ENCODE peak calls at places on chromosomes 2 and 18, in ten cellular contexts. H is midbrain; M is NCI-H1417 treated with DMSO at 0.1 percent for 48 hours; A is Right ventricle myocardium superior; R is WTC11; D is tibial artery; I is germinal center; T is T-cell; J is activated CD4-positive, alpha-beta T cell treated with anti-CD3 and anti-CD28 coated beads, Interleukin-2, amount 10 ng/mL, durations not matched to agents 7 days and 5 days; Y is caudate nucleus. L is an unnamed sample.

GRCh38 chr18:63974991-63975390 is 5.1 kb downstream of the SERPINB8 start:
- DNase-seq in H (peak; percentile 28), M (no peak), A (no peak), R (no peak), D (no peak), I (no peak), T (no peak), J (no peak), Y (no peak), L (no peak)

GRCh38 chr2:176419591-176420071 is 150.4 kb downstream of the MTX2 start:
- DNase-seq in H (no peak), M (no peak), A (no peak), R (no peak), D (no peak), I (no peak), T (no peak), J (no peak), Y (no peak), L (no peak)

GRCh38 chr2:240386321-240386720 is 49.1 kb upstream of the GPC1 start:
- DNase-seq in H (no peak), M (no peak), A (peak; percentile 30), R (no peak), D (peak; percentile 56), I (no peak), T (no peak), J (no peak), Y (no peak), L (no peak)

GRCh38 chr2:169116993-169117392 is 47.6 kb downstream of the DHRS9 start:
- DNase-seq in H (no peak), M (no peak), A (no peak), R (no peak), D (no peak), I (no peak), T (no peak), J (no peak), Y (no peak), L (no peak)

GRCh38 chr2:216855614-216856013 is 4.2 kb downstream of the TNP1 start:
- DNase-seq in H (no peak), M (no peak), A (peak; percentile 70), R (no peak), D (no peak), I (no peak), T (no peak), J (no peak), Y (no peak), L (no peak)

GRCh38 chr2:128424806-128425205 is 106.1 kb upstream of the HS6ST1 start:
- DNase-seq in H (no peak), M (no peak), A (no peak), R (no peak), D (peak; percentile 57), I (no peak), T (no peak), J (no peak), Y (no peak), L (no peak)

GRCh38 chr18:37430346-37431076 is 135.1 kb downstream of the CELF4 start:
- DNase-seq in H (no peak), M (no peak), A (no peak), R (peak; percentile 63), D (no peak), I (no peak), T (no peak), J (no peak), Y (no peak), L (no peak)

GRCh38 chr2:1632006-1632348 is 112.3 kb downstream of the PXDN start:
- DNase-seq in H (no peak), M (no peak), A (no peak), R (no peak), D (no peak), I (no peak), T (no peak), J (no peak), Y (no peak), L (no peak)

GRCh38 chr2:36356199-36356989 is 816 bp downstream of the CRIM1 start:
- DNase-seq in H (peak; percentile 15), M (no peak), A (peak; percentile 63), R (peak; percentile 58), D (peak; percentile 77), I (peak; percentile 18), T (no peak), J (peak; percentile 27), Y (no peak), L (no peak)

GRCh38 chr2:182642328-182642727 is 73.7 kb upstream of the DNAJC10 start:
- DNase-seq in H (peak; percentile 34), M (no peak), A (peak; percentile 70), R (peak; percentile 49), D (peak; percentile 65), I (peak; percentile 67), T (no peak), J (peak; percentile 8), Y (no peak), L (peak; percentile 17)

GRCh38 chr2:47076586-47077441 is 78.3 kb downstream of the STPG4 start:
- DNase-seq in H (no peak), M (no peak), A (no peak), R (no peak), D (peak; percentile 80), I (no peak), T (no peak), J (no peak), Y (no peak), L (no peak)

GRCh38 chr18:33584845-33585775 is 7.1 kb downstream of the ASXL3 start:
- DNase-seq in H (peak; percentile 56), M (peak; percentile 90), A (no peak), R (no peak), D (no peak), I (no peak), T (no peak), J (no peak), Y (no peak), L (no peak)

GRCh38 chr2:145752091-145752806 is 1232.3 kb upstream of the ZEB2 start:
- DNase-seq in H (peak; percentile 85), M (peak; percentile 11), A (peak; percentile 41), R (no peak), D (peak; percentile 74), I (peak; percentile 61), T (no peak), J (no peak), Y (no peak), L (peak; percentile 15)

GRCh38 chr2:17617508-17617907 is 77.0 kb downstream of the VSNL1 start:
- DNase-seq in H (no peak), M (no peak), A (no peak), R (no peak), D (no peak), I (no peak), T (no peak), J (no peak), Y (no peak), L (no peak)

GRCh38 chr2:38602136-38602731 is 494 bp downstream of the HNRNPLL start:
- DNase-seq in H (no peak), M (no peak), A (peak; percentile 68), R (peak; percentile 46), D (peak; percentile 85), I (peak; percentile 39), T (peak; percentile 15), J (peak; percentile 39), Y (peak; percentile 53), L (no peak)

GRCh38 chr2:1864301-1864980 is 120.1 kb upstream of the PXDN start:
- DNase-seq in H (no peak), M (no peak), A (no peak), R (no peak), D (no peak), I (no peak), T (no peak), J (no peak), Y (no peak), L (no peak)

GRCh38 chr2:191637182-191638078 is 40.5 kb upstream of the NABP1 start:
- DNase-seq in H (no peak), M (no peak), A (no peak), R (no peak), D (no peak), I (no peak), T (no peak), J (peak; percentile 50), Y (no peak), L (no peak)

GRCh38 chr18:26547302-26548143 is 830 bp downstream of the KCTD1 start:
- DNase-seq in H (peak; percentile 47), M (no peak), A (peak; percentile 76), R (peak; percentile 84), D (peak; percentile 76), I (peak; percentile 82), T (peak; percentile 17), J (peak; percentile 64), Y (peak; percentile 54), L (no peak)

GRCh38 chr18:62338446-62339105 is 13.5 kb downstream of the TNFRSF11A start:
- DNase-seq in H (no peak), M (no peak), A (no peak), R (no peak), D (no peak), I (no peak), T (no peak), J (no peak), Y (no peak), L (no peak)

GRCh38 chr2:197210450-197210849 is 100.1 kb downstream of the ANKRD44 start:
- DNase-seq in H (no peak), M (no peak), A (no peak), R (no peak), D (no peak), I (peak; percentile 9), T (no peak), J (no peak), Y (no peak), L (no peak)

GRCh38 chr2:198657520-198658121 is 800.1 kb downstream of the SATB2 start:
- DNase-seq in H (no peak), M (no peak), A (no peak), R (peak; percentile 31), D (no peak), I (no peak), T (no peak), J (no peak), Y (no peak), L (peak; percentile 27)

GRCh38 chr2:227415538-227416424 is 28.0 kb upstream of the SCYGR1 start:
- DNase-seq in H (no peak), M (no peak), A (peak; percentile 74), R (no peak), D (no peak), I (no peak), T (no peak), J (no peak), Y (no peak), L (no peak)

GRCh38 chr2:73759287-73759764 is 20.6 kb downstream of the DUSP11 start:
- DNase-seq in H (no peak), M (no peak), A (no peak), R (no peak), D (no peak), I (no peak), T (no peak), J (no peak), Y (no peak), L (no peak)

GRCh38 chr18:79496237-79496977 is 100.7 kb downstream of the NFATC1 start:
- DNase-seq in H (no peak), M (no peak), A (no peak), R (no peak), D (peak; percentile 46), I (peak; percentile 32), T (no peak), J (no peak), Y (no peak), L (no peak)

GRCh38 chr2:239820836-239821693 is 204.1 kb downstream of the NDUFA10 start:
- DNase-seq in H (no peak), M (no peak), A (peak; percentile 76), R (no peak), D (peak; percentile 63), I (no peak), T (no peak), J (peak; percentile 2), Y (no peak), L (no peak)

GRCh38 chr18:11324956-11325873 is 175.8 kb upstream of the PIEZO2 start:
- DNase-seq in H (no peak), M (no peak), A (no peak), R (no peak), D (no peak), I (no peak), T (no peak), J (no peak), Y (no peak), L (no peak)

GRCh38 chr2:20129320-20130274 is 78.2 kb upstream of the LAPTM4A start:
- DNase-seq in H (no peak), M (no peak), A (no peak), R (no peak), D (no peak), I (no peak), T (no peak), J (no peak), Y (no peak), L (no peak)

L was measured in SHP77.